ENCODE peak calls at places on chromosomes 13 and 19, in six cellular contexts. E is GM12878, L is Panc1, N is GM23338, T is SK-N-SH, O is K562. X is an unnamed sample.

GRCh38 chr19:42401365-42402303 is 11.5 kb upstream of the CNFN start:
- DNase-seq in L (no peak), O (peak), E (no peak), T (peak), N (peak), X (peak)

GRCh38 chr19:7904074-7905020 is 670 bp downstream of the MAP2K7 start:
- DNase-seq in N (peak), O (peak), T (peak), L (no peak), E (no peak), X (no peak)

GRCh38 chr19:3788991-3789778 is 3.0 kb upstream of the MATK start:
- DNase-seq in T (no peak), N (no peak), E (no peak), L (no peak), O (no peak), X (no peak)

GRCh38 chr19:29836409-29836825 is 24.6 kb downstream of the CCNE1 start:
- DNase-seq in E (peak), L (no peak), O (no peak), T (no peak), N (no peak), X (no peak)

GRCh38 chr13:99320693-99321481 is 13.7 kb upstream of the GPR183 start:
- DNase-seq in N (no peak), O (no peak), T (no peak), L (no peak), E (no peak), X (peak)

GRCh38 chr13:50366488-50367174 is 351.4 kb downstream of the KCNRG start:
- DNase-seq in T (peak), E (peak), O (no peak), N (no peak), L (no peak), X (no peak)

GRCh38 chr19:18629166-18630088 is 7.4 kb upstream of the KLHL26 start:
- DNase-seq in O (no peak), E (no peak), N (no peak), T (no peak), L (no peak), X (no peak)

GRCh38 chr13:47148543-47148942 is 251.7 kb upstream of the HTR2A start:
- DNase-seq in T (no peak), O (no peak), L (no peak), E (no peak), N (no peak), X (no peak)

GRCh38 chr19:4374451-4375163 is 25.7 kb downstream of the SH3GL1 start:
- DNase-seq in N (no peak), T (no peak), L (peak), E (no peak), O (peak), X (no peak)

GRCh38 chr19:3142292-3142670 is 6.4 kb downstream of the GNA15 start:
- DNase-seq in O (peak), E (no peak), T (no peak), L (peak), N (no peak), X (no peak)

GRCh38 chr19:30362156-30362754 is 9.9 kb upstream of the ZNF536 start:
- DNase-seq in T (no peak), E (no peak), O (no peak), L (no peak), N (no peak), X (no peak)

GRCh38 chr19:2381151-2381822 is 21.2 kb downstream of the TMPRSS9 start:
- DNase-seq in E (no peak), O (no peak), N (no peak), L (no peak), T (no peak), X (no peak)

GRCh38 chr13:36680918-36681317 is 7.1 kb downstream of the SERTM1 start:
- DNase-seq in T (no peak), E (no peak), N (no peak), L (no peak), O (no peak), X (no peak)

GRCh38 chr19:40219721-40220276 is 1.6 kb upstream of the TTC9B start:
- DNase-seq in O (peak), N (no peak), E (no peak), L (peak), T (no peak), X (no peak)

GRCh38 chr13:50222569-50223332 is 207.5 kb downstream of the KCNRG start:
- DNase-seq in L (no peak), O (no peak), N (no peak), E (no peak), T (no peak), X (no peak)

GRCh38 chr19:5306531-5306930 is 34.1 kb downstream of the PTPRS start:
- DNase-seq in O (no peak), N (no peak), E (no peak), T (no peak), L (no peak), X (no peak)

GRCh38 chr13:46603165-46603603 is 50.2 kb downstream of the LRCH1 start:
- DNase-seq in T (no peak), N (peak), L (no peak), E (no peak), O (no peak), X (no peak)

GRCh38 chr13:103164239-103164638 is 98.0 kb upstream of the SLC10A2 start:
- DNase-seq in O (no peak), T (no peak), E (no peak), N (no peak), L (no peak), X (no peak)

GRCh38 chr13:93794197-93794885 is 567.7 kb downstream of the GPC6 start:
- DNase-seq in T (no peak), N (no peak), L (no peak), E (no peak), O (no peak), X (no peak)

GRCh38 chr13:45695198-45695730 is 6.9 kb upstream of the CBY2 start:
- DNase-seq in N (no peak), T (no peak), L (no peak), O (no peak), E (peak), X (no peak)

GRCh38 chr13:30982506-30982905 is 50.0 kb downstream of the TEX26 start:
- DNase-seq in L (no peak), T (no peak), E (peak), O (no peak), N (no peak), X (no peak)

GRCh38 chr13:35388456-35388855 is 88.0 kb downstream of the MAB21L1 start:
- DNase-seq in E (no peak), N (no peak), L (no peak), T (no peak), O (no peak), X (no peak)

GRCh38 chr13:25778302-25778701 is 273.5 kb downstream of the SHISA2 start:
- DNase-seq in L (no peak), N (no peak), E (no peak), O (no peak), T (no peak), X (no peak)

GRCh38 chr13:41060723-41061074 is 610 bp upstream of the WBP4 start:
- DNase-seq in T (peak), N (peak), O (peak), L (no peak), E (peak), X (no peak)

GRCh38 chr19:4115050-4115817 is 8.7 kb downstream of the MAP2K2 start:
- DNase-seq in L (no peak), N (no peak), E (peak), T (peak), O (no peak), X (no peak)

GRCh38 chr19:5292453-5292842 is 48.2 kb downstream of the PTPRS start:
- DNase-seq in O (no peak), N (no peak), E (no peak), T (peak), L (no peak), X (no peak)

GRCh38 chr13:31042501-31043165 is 110.2 kb downstream of the TEX26 start:
- DNase-seq in E (no peak), T (no peak), L (no peak), N (no peak), O (no peak), X (no peak)

GRCh38 chr19:1009976-1010538 is 9.8 kb downstream of the GRIN3B start:
- DNase-seq in L (no peak), T (no peak), N (no peak), E (no peak), O (no peak), X (no peak)

GRCh38 chr19:46579286-46579944 is 21.7 kb upstream of the CALM3 start:
- DNase-seq in E (no peak), L (no peak), O (no peak), T (peak), N (peak), X (no peak)

GRCh38 chr19:3931041-3931440 is 1.8 kb upstream of the NMRK2 start:
- DNase-seq in L (no peak), N (no peak), T (peak), E (no peak), O (no peak), X (no peak)

GRCh38 chr19:2791440-2791839 is 6.1 kb downstream of the THOP1 start:
- DNase-seq in L (no peak), T (no peak), E (no peak), N (peak), O (no peak), X (no peak)

GRCh38 chr13:73225983-73226382 is 167.2 kb downstream of the KLF5 start:
- DNase-seq in O (no peak), L (no peak), T (no peak), N (no peak), E (no peak), X (no peak)

GRCh38 chr19:36114763-36115452 is at the start of gene POLR2I:
- DNase-seq in L (peak), E (peak), N (peak), O (peak), T (peak), X (peak)

GRCh38 chr19:36113895-36114762 is 546 bp downstream of the POLR2I start:
- DNase-seq in T (peak), O (peak), L (no peak), E (no peak), N (peak), X (no peak)

GRCh38 chr19:36113425-36113824 is 1.2 kb downstream of the POLR2I start:
- DNase-seq in E (no peak), L (no peak), N (no peak), O (no peak), T (no peak), X (no peak)

GRCh38 chr19:36115453-36116343 is at the start of gene TBCB:
- DNase-seq in O (peak), L (peak), T (peak), E (no peak), N (peak), X (no peak)

DNA sequence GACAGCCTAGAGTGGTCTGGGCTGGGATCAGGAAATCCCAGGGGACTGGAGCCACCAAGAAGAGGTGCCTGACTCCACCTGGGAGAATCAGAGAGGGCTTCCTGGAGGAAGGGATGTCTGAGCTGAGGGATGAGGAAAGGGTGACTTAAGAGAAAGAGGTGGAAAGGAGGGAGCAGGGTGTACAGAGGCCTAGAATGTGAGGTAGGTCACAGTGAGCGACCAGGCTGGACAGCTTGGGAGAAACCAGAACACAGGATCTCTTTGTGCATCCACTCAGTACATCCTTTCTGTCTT is 1.0 kb downstream of the TBCB start:
- DNase-seq in E (no peak), O (no peak), N (no peak), T (no peak), L (no peak), X (no peak)
- H3K4me3 ChIP-seq in E (peak), O (peak), N (peak), T (peak), L (peak), X (peak)

DNA sequence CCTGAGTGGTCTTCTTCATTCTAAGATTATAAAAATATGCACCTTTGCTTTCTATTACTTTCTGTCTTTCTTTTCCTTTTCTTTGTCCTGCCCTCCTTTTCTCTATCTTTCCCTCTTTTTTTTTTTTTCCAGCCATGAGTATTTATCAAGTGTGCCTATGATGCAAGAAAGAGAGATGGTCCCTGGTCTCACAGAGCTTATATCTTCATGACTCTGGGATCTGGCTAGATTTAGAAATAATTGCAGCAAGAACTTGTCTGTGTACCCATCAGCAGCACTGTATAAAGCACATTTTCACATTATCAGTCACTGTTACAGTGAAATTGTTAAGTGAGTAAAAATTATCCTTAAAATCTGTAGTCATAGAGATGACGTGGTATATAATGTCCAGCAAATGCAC is 31.6 kb upstream of the GAS6 start:
- DNase-seq in N (no peak), E (no peak), O (no peak), L (no peak), T (no peak), X (no peak)
- TF ChIP-seq POLR2AphosphoS5 in N (no peak), E (no peak), O (no peak), L (no peak), T (no peak), X (no peak)

GRCh38 chr19:54574527-54575056 is 1.0 kb downstream of the LILRA2 start:
- DNase-seq in E (no peak), T (no peak), L (no peak), N (no peak), O (no peak), X (no peak)
- H3K4me3 ChIP-seq in E (no peak), T (no peak), L (no peak), N (no peak), O (no peak), X (no peak)

DNA sequence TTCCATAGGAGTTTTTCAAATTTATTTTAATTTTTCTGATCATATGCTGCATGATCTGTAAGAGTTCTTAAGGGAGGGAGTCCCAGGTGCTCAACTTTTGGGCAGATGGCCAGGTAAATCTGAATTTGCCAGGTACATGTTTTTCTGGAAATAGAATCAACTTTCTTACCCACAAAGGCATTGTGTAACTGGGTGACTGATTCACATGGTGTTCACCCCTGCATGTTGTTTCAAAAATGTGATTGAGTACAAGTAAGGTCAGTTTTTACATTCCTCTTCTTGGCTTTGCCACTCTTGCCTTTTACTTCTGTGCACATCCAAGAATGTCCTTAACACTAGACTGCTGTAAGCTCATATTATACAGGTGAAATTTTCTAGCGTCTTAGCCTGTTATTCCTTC is 30.4 kb downstream of the RB1 start:
- DNase-seq in T (no peak), E (no peak), N (no peak), O (no peak), L (no peak), X (no peak)
- TF ChIP-seq POLR2AphosphoS5 in T (no peak), E (no peak), N (no peak), O (no peak), L (no peak), X (no peak)

GRCh38 chr19:33298146-33298911 is 4.0 kb downstream of the CEBPA start:
- DNase-seq in E (no peak), O (no peak), N (peak), L (no peak), T (peak), X (no peak)

GRCh38 chr19:33300016-33300981 is 2.0 kb downstream of the CEBPA start:
- DNase-seq in O (no peak), T (peak), L (no peak), N (no peak), E (no peak), X (no peak)

GRCh38 chr19:33301011-33301899 is 1.1 kb downstream of the CEBPA start:
- DNase-seq in N (peak), L (no peak), E (no peak), T (peak), O (no peak), X (no peak)

GRCh38 chr19:33297401-33298145 is 4.8 kb downstream of the CEBPA start:
- DNase-seq in L (no peak), N (no peak), O (no peak), E (no peak), T (peak), X (no peak)

GRCh38 chr19:33299061-33299665 is 3.2 kb downstream of the CEBPA start:
- DNase-seq in O (no peak), L (no peak), T (peak), N (no peak), E (no peak), X (no peak)
- H3K4me3 ChIP-seq in O (no peak), L (no peak), T (no peak), N (no peak), E (no peak), X (no peak)

GRCh38 chr19:9308091-9308490 is 1.5 kb downstream of the ZNF699 start:
- DNase-seq in E (no peak), L (no peak), N (no peak), T (no peak), O (no peak), X (no peak)

GRCh38 chr19:9306443-9306842 is 3.2 kb downstream of the ZNF699 start:
- DNase-seq in E (no peak), T (no peak), L (no peak), O (no peak), N (no peak), X (no peak)

GRCh38 chr19:9309974-9310446 is 372 bp upstream of the ZNF699 start:
- DNase-seq in O (peak), T (peak), E (no peak), L (peak), N (peak), X (peak)

GRCh38 chr19:9313756-9314155 is 4.1 kb upstream of the ZNF699 start:
- DNase-seq in O (no peak), T (no peak), E (no peak), N (no peak), L (no peak), X (no peak)

DNA sequence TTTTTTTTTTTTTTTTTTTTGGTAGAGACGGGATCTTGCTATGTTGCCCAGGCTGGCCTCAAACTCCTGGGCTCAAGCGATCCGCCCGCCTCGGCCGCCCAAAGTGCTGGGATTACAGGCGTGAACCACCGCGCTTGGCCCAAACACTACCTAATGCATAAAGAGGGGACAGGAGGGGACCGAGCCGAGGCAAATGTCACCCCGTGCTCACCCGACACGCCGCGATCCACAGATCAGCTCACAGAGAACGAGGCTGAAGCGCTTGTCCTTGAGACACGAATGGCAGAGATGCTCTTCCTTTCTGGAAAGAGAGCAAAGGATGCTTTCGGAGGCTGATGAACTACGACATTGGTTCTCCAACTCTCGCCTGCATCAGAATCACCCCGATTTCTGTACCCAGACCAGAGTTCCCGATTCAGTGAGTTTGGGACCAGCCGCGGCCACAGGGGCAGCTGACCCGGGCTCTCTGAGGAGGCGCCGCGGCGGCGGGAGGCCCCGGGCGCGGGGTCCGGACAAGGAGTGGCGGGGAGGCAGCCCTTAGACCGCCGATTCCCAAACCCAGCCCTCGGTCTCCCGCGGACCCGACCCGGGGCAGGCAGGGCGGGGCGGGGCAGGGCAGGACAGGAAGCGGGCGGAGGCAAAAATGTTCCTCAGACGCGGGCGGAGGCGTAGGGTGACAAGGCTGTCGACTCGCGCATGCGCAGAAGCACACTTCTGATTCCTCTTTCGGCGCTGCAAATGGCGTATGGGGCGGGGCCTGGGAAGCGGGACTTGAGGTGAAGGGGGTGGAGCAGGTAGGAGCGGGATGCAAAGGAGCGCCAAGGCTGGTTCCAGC is at the start of gene ZNF699:
- DNase-seq in L (no peak), N (peak), E (peak), T (peak), O (peak), X (peak)
- TF ChIP-seq POLR2AphosphoS5 in L (peak), N (peak), E (peak), T (peak), O (peak), X (peak)

DNA sequence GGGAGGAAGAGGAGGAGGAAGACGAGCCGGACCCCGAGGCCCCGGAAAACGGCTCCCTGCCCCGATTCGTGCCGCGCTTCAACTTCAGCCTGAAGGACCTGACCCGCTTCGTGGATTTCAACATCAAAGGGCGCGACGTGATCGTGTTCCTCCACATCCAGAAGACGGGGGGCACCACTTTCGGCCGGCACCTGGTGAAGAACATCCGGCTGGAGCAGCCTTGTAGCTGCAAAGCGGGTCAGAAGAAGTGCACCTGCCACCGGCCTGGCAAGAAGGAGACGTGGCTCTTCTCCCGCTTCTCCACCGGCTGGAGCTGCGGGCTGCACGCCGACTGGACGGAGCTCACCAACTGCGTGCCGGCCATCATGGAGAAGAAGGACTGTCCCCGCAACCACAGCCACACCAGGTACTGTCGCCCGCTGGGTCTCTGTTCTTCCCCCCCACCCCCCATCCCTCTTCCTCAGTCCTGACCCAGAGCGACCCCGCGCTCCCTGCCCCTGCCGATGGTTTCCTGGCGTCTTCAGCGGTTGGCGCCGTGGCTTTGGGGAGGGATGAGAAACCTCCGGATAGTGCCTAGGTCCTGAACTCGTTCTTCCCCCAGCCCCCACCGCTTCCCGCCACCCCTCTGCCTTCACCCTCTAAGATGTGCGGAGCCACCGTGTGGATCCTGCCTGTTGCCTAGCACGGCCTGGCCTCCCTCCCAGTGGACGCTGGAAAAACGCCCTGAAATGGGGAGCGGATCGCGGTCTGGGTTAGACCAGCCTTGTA is 1.4 kb downstream of the HS6ST3 start:
- DNase-seq in E (no peak), L (no peak), T (peak), N (peak), O (no peak), X (no peak)
- H3K4me3 ChIP-seq in E (no peak), L (peak), T (peak), N (peak), O (no peak), X (no peak)

GRCh38 chr19:17376935-17377600 is at the start of gene PLVAP:
- DNase-seq in L (no peak), T (no peak), O (peak), E (no peak), N (no peak), X (no peak)
- TF ChIP-seq POLR2AphosphoS5 in L (no peak), T (no peak), O (peak), E (no peak), N (no peak), X (no peak)

X was measured in SK-N-MC.